ENCODE peak calls at places on chromosomes 12 and 14, in seven cellular contexts. I is MCF 10A; G is T follicular helper cell; S is NCI-H1092 treated with DMSO at 0.1 percent for 48 hours; N is A172; E is naive thymus-derived CD8-positive, alpha-beta T cell; H is tibial nerve. Q is an unnamed sample.
A peak's percentile ranks its signal among the peaks of the same experiment; 100 is the strongest.

GRCh38 chr12:129082441-129082840 is 229.2 kb downstream of the GLT1D1 start:
- DNase-seq in G (no peak), N (no peak), E (no peak), I (no peak), H (no peak), S (no peak), Q (no peak)

GRCh38 chr12:122081108-122081696 is 2.6 kb downstream of the MLXIP start:
- DNase-seq in E (no peak), N (no peak), G (no peak), S (no peak), I (peak; percentile 40), H (no peak), Q (peak; percentile 58)

GRCh38 chr12:73506611-73507010 is 1031.0 kb upstream of the ATXN7L3B start:
- DNase-seq in I (no peak), N (no peak), H (no peak), S (no peak), G (no peak), E (no peak), Q (no peak)

GRCh38 chr12:22042981-22043669 is 2.9 kb upstream of the CMAS start:
- DNase-seq in E (no peak), S (no peak), G (no peak), N (peak; percentile 29), H (no peak), I (peak; percentile 91), Q (no peak)

GRCh38 chr14:91926131-91926890 is 21.2 kb downstream of the FBLN5 start:
- DNase-seq in S (no peak), N (no peak), I (no peak), H (no peak), G (no peak), E (no peak), Q (no peak)

GRCh38 chr14:89013698-89014569 is 189.5 kb downstream of the TTC8 start:
- DNase-seq in G (no peak), N (no peak), S (peak; percentile 96), E (no peak), I (no peak), H (no peak), Q (no peak)

GRCh38 chr12:4580165-4580773 is 18.3 kb downstream of the DYRK4 start:
- DNase-seq in E (no peak), S (no peak), I (no peak), G (no peak), N (no peak), H (no peak), Q (no peak)

GRCh38 chr12:70393787-70394519 is 27.9 kb downstream of the KCNMB4 start:
- DNase-seq in H (no peak), G (no peak), S (no peak), I (peak; percentile 65), N (peak; percentile 22), E (no peak), Q (no peak)

GRCh38 chr12:74722709-74723108 is 185.1 kb downstream of the ATXN7L3B start:
- DNase-seq in I (no peak), N (no peak), G (no peak), E (no peak), S (no peak), H (no peak), Q (no peak)

GRCh38 chr12:50923361-50924130 is 28.8 kb upstream of the HIGD1C start:
- DNase-seq in H (no peak), S (no peak), N (no peak), E (no peak), G (no peak), I (peak; percentile 21), Q (no peak)